ENCODE peak calls at places on chromosomes 16 and 17, in six cellular contexts. H is A549, I is mammary epithelial cell, F is SK-N-SH, O is ovary, V is upper lobe of right lung. Y is an unnamed sample.

GRCh38 chr16:9256196-9256595 is 164.8 kb downstream of the HAPSTR1 start:
- DNase-seq in V (no peak), H (peak; percentile 37), F (peak; percentile 34), O (no peak), I (no peak), Y (no peak)

GRCh38 chr16:19113577-19114358 is at the start of gene ITPRIPL2:
- DNase-seq in F (peak; percentile 92), H (peak; percentile 93), I (peak; percentile 80), V (peak; percentile 96), O (peak; percentile 77), Y (peak; percentile 69)

GRCh38 chr17:8884336-8884990 is 17.0 kb upstream of the PIK3R6 start:
- DNase-seq in F (no peak), O (no peak), I (no peak), V (no peak), H (no peak), Y (no peak)

GRCh38 chr17:43025766-43026537 is 921 bp downstream of the RND2 start:
- DNase-seq in O (no peak), F (no peak), V (no peak), H (no peak), I (no peak), Y (no peak)

GRCh38 chr17:59331929-59332889 is 754 bp downstream of the YPEL2 start:
- DNase-seq in O (peak; percentile 34), F (peak; percentile 78), V (peak; percentile 83), I (peak; percentile 9), H (no peak), Y (no peak)

GRCh38 chr17:27478901-27479531 is 22.8 kb downstream of the KSR1 start:
- DNase-seq in H (peak; percentile 29), V (no peak), F (no peak), O (no peak), I (no peak), Y (no peak)

GRCh38 chr17:13334374-13334773 is 267.4 kb downstream of the HS3ST3A1 start:
- DNase-seq in O (no peak), I (no peak), V (no peak), H (no peak), F (no peak), Y (no peak)

GRCh38 chr17:73952498-73953205 is 250.8 kb upstream of the RPL38 start:
- DNase-seq in F (peak; percentile 97), V (peak; percentile 77), I (no peak), O (no peak), H (peak; percentile 46), Y (no peak)

GRCh38 chr16:85436636-85437160 is 176.4 kb upstream of the GSE1 start:
- DNase-seq in F (no peak), O (peak; percentile 81), H (no peak), I (no peak), V (no peak), Y (no peak)

GRCh38 chr17:64457156-64457555 is 8.2 kb downstream of the MILR1 start:
- DNase-seq in V (no peak), F (no peak), I (no peak), H (no peak), O (no peak), Y (no peak)

GRCh38 chr17:13542612-13543011 is 59.1 kb downstream of the HS3ST3A1 start:
- DNase-seq in H (no peak), O (no peak), V (no peak), F (no peak), I (no peak), Y (no peak)

GRCh38 chr17:19978206-19978802 is 676 bp upstream of the AKAP10 start:
- DNase-seq in I (no peak), H (no peak), V (no peak), O (no peak), F (no peak), Y (no peak)

GRCh38 chr16:57324649-57325223 is 33.8 kb upstream of the CCL22 start:
- DNase-seq in F (no peak), I (no peak), V (no peak), O (no peak), H (no peak), Y (no peak)

GRCh38 chr16:90078594-90078895 is 1.4 kb upstream of the PRDM7 start:
- DNase-seq in I (no peak), H (no peak), F (no peak), V (no peak), O (no peak), Y (no peak)

GRCh38 chr16:2692948-2693651 is 10.8 kb downstream of the KCTD5 start:
- DNase-seq in O (peak; percentile 69), H (no peak), V (no peak), I (no peak), F (no peak), Y (no peak)

GRCh38 chr16:69477546-69477945 is 53.1 kb downstream of the CYB5B start:
- DNase-seq in V (no peak), F (no peak), O (no peak), I (no peak), H (no peak), Y (no peak)

GRCh38 chr16:23803591-23804123 is 32.1 kb upstream of the PRKCB start:
- DNase-seq in V (peak; percentile 73), O (no peak), H (peak; percentile 60), I (peak; percentile 38), F (peak; percentile 66), Y (no peak)

GRCh38 chr16:58332997-58333700 is 38.3 kb upstream of the PRSS54 start:
- DNase-seq in H (no peak), F (no peak), V (no peak), O (no peak), I (no peak), Y (no peak)

GRCh38 chr17:80361495-80362220 is 53.3 kb upstream of the ENDOV start:
- DNase-seq in V (no peak), H (peak; percentile 52), O (no peak), I (no peak), F (peak; percentile 71), Y (no peak)

GRCh38 chr17:76751416-76751993 is 13.6 kb downstream of the MFSD11 start:
- DNase-seq in V (no peak), I (no peak), H (no peak), O (no peak), F (no peak), Y (no peak)

GRCh38 chr16:19882641-19883040 is 2.0 kb downstream of the GPRC5B start:
- DNase-seq in H (no peak), I (no peak), F (no peak), V (no peak), O (no peak), Y (no peak)

GRCh38 chr16:54649846-54650245 is 280.8 kb upstream of the IRX5 start:
- DNase-seq in H (no peak), O (no peak), V (no peak), F (no peak), I (no peak), Y (no peak)

GRCh38 chr17:59298512-59298911 is 32.9 kb upstream of the YPEL2 start:
- DNase-seq in I (no peak), O (no peak), H (no peak), V (no peak), F (no peak), Y (no peak)

GRCh38 chr17:21474815-21475214 is 98.7 kb downstream of the KCNJ12 start:
- DNase-seq in H (no peak), V (peak; percentile 30), I (no peak), F (no peak), O (no peak), Y (no peak)

GRCh38 chr16:2205104-2205966 is at the start of gene MLST8:
- DNase-seq in F (peak; percentile 99), I (peak; percentile 80), V (peak; percentile 94), H (peak; percentile 89), O (peak; percentile 87), Y (peak; percentile 21)

GRCh38 chr17:76261421-76262215 is 3.5 kb upstream of the UBALD2 start:
- DNase-seq in F (no peak), I (no peak), H (no peak), V (no peak), O (no peak), Y (no peak)

GRCh38 chr16:57998484-57998883 is 2.0 kb downstream of the ZNF319 start:
- DNase-seq in V (peak; percentile 86), O (no peak), H (peak; percentile 34), I (peak; percentile 81), F (no peak), Y (no peak)

GRCh38 chr16:569445-570254 is at the start of gene PIGQ:
- DNase-seq in O (peak; percentile 80), I (peak; percentile 55), V (peak; percentile 84), F (peak; percentile 91), H (peak; percentile 64), Y (peak; percentile 52)

GRCh38 chr17:8314797-8315739 is 5.0 kb downstream of the ARHGEF15 start:
- DNase-seq in O (no peak), I (peak; percentile 16), H (no peak), F (peak; percentile 58), V (no peak), Y (no peak)

GRCh38 chr17:16623282-16623681 is 30.4 kb downstream of the ZNF624 start:
- DNase-seq in F (no peak), V (no peak), H (no peak), O (no peak), I (no peak), Y (no peak)
- H3K9me3 ChIP-seq in F (peaks cover 60% of the 10 kb centered on the region), V (peaks cover 68% of the 10 kb centered on the region), H (peaks cover 99% of the 10 kb centered on the region), O (peaks cover 3% of the 10 kb centered on the region), I (peaks cover 57% of the 10 kb centered on the region), Y (peaks cover 89% of the 10 kb centered on the region)

GRCh38 chr17:78680436-78680835 is 101.6 kb downstream of the CYTH1 start:
- DNase-seq in V (peak; percentile 2), I (no peak), H (no peak), O (no peak), F (no peak), Y (no peak)

GRCh38 chr17:78679495-78680395 is 102.3 kb downstream of the CYTH1 start:
- DNase-seq in H (no peak), F (no peak), I (no peak), O (no peak), V (peak; percentile 51), Y (no peak)

GRCh38 chr17:78678220-78678554 is 101.0 kb upstream of the DNAH17 start:
- DNase-seq in V (peak; percentile 57), I (no peak), H (no peak), F (no peak), O (no peak), Y (no peak)

GRCh38 chr17:78677303-78678219 is 100.4 kb upstream of the DNAH17 start:
- DNase-seq in O (no peak), F (no peak), V (peak; percentile 46), I (no peak), H (peak; percentile 53), Y (no peak)

DNA sequence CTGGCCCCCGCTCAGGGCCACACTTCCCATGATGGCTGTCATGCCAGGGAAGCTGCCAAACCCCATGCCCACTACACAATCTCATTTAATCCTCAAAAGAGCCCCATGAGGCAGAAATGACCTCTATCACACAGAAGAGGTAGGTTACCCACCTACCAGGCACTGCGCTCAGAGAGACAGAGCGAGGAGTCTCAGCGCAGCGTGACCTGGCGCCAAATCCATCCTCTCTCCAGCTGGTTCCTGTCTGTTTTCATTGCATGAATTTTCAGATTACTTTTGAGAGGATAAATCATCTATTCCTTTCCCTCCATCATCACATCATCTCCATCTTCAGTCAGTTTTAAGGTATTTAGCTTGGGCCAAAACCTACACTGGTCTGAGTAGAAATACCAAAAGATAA is 101.5 kb upstream of the DNAH17 start:
- DNase-seq in V (peak; percentile 32), I (no peak), O (no peak), H (no peak), F (no peak), Y (no peak)
- H3K27ac ChIP-seq in V (no peak overlapping the region), I (no peak overlapping the region), O (no peak overlapping the region), H (peak overlapping the region; percentile 94), F (no peak overlapping the region), Y (no peak overlapping the region)

GRCh38 chr17:48892940-48893645 is 506 bp downstream of the ATP5MC1 start:
- DNase-seq in F (no peak), H (no peak), O (no peak), I (no peak), V (no peak), Y (no peak)
- TF ChIP-seq CTCF in F (no peak), H (no peak), O (no peak), I (no peak), V (no peak), Y (no peak)

GRCh38 chr16:79358188-79358587 is 242.3 kb downstream of the MAF start:
- DNase-seq in H (no peak), O (no peak), I (no peak), F (no peak), V (no peak), Y (no peak)
- H3K9me3 ChIP-seq in H (no peaks in the 10 kb centered on the region), O (no peaks in the 10 kb centered on the region), I (no peaks in the 10 kb centered on the region), F (no peaks in the 10 kb centered on the region), V (no peaks in the 10 kb centered on the region), Y (no peaks in the 10 kb centered on the region)

Y was measured in thoracic aorta.